ENCODE peak calls at places on chromosomes 3 and 15, in six cellular contexts. J is activated CD8-positive, alpha-beta memory T cell treated with anti-CD3 and anti-CD28 coated beads for 48 hours; Q is cardiac fibroblast; O is neural crest cell; N is WTC11; P is progenitor cell of endocrine pancreas. H is an unnamed sample.

GRCh38 chr3:127534564-127534963 is 56.0 kb downstream of the TPRA1 start:
- DNase-seq in J (no peak), N (no peak), O (no peak), Q (no peak), P (no peak), H (no peak)

GRCh38 chr15:39413558-39413957 is 167.3 kb upstream of the THBS1 start:
- DNase-seq in N (no peak), O (no peak), J (no peak), P (no peak), Q (no peak), H (no peak)

GRCh38 chr15:82571722-82572222 is 31.5 kb upstream of the RPS17 start:
- DNase-seq in Q (peak; percentile 75), O (peak; percentile 32), J (no peak), N (peak; percentile 61), P (no peak), H (peak; percentile 2)

GRCh38 chr15:91348812-91349500 is 248.9 kb downstream of the SV2B start:
- DNase-seq in O (no peak), P (no peak), N (no peak), J (no peak), Q (no peak), H (no peak)

GRCh38 chr3:106348142-106348690 is 479.4 kb upstream of the CBLB start:
- DNase-seq in Q (no peak), O (no peak), J (no peak), P (no peak), N (no peak), H (no peak)

GRCh38 chr3:148233403-148233802 is 464.3 kb upstream of the AGTR1 start:
- DNase-seq in Q (peak; percentile 38), N (no peak), P (no peak), O (no peak), J (no peak), H (no peak)

GRCh38 chr3:86949850-86950249 is 41.1 kb downstream of the VGLL3 start:
- DNase-seq in O (no peak), J (no peak), Q (no peak), N (no peak), P (no peak), H (no peak)

GRCh38 chr3:100577382-100578008 is 31.9 kb upstream of the ADGRG7 start:
- DNase-seq in N (no peak), O (no peak), J (no peak), Q (no peak), P (no peak), H (no peak)

GRCh38 chr15:76328106-76328696 is 8.4 kb upstream of the ISL2 start:
- DNase-seq in N (no peak), P (no peak), Q (no peak), J (no peak), O (no peak), H (no peak)

GRCh38 chr3:187586226-187586625 is 84.0 kb downstream of the SST start:
- DNase-seq in N (no peak), Q (no peak), P (no peak), O (no peak), J (no peak), H (no peak)

GRCh38 chr3:9915252-9916141 is 1.4 kb upstream of the IL17RC start:
- DNase-seq in Q (peak; percentile 66), J (no peak), P (peak; percentile 42), N (peak; percentile 68), O (peak; percentile 58), H (peak; percentile 78)

GRCh38 chr3:62873672-62874397 is 1.4 kb downstream of the CADPS start:
- DNase-seq in N (peak; percentile 89), O (peak; percentile 47), Q (no peak), J (no peak), P (peak; percentile 39), H (no peak)

GRCh38 chr15:64742385-64742784 is 33.0 kb downstream of the RBPMS2 start:
- DNase-seq in N (no peak), O (no peak), J (no peak), P (no peak), Q (no peak), H (no peak)

GRCh38 chr3:151796105-151796705 is 17.7 kb upstream of the AADAC start:
- DNase-seq in P (no peak), N (no peak), O (no peak), J (no peak), Q (peak; percentile 48), H (no peak)

GRCh38 chr15:29888651-29889050 is 66.4 kb upstream of the TJP1 start:
- DNase-seq in J (no peak), O (no peak), Q (peak; percentile 73), P (no peak), N (peak; percentile 33), H (peak; percentile 21)

GRCh38 chr15:67300266-67300914 is 45.8 kb downstream of the IQCH start:
- DNase-seq in P (no peak), N (no peak), O (no peak), Q (peak; percentile 7), J (no peak), H (no peak)

GRCh38 chr3:16448691-16449090 is 64.8 kb downstream of the RFTN1 start:
- DNase-seq in O (no peak), Q (peak; percentile 92), N (no peak), J (no peak), P (no peak), H (peak; percentile 57)

H was measured in dermis blood vessel endothelial cell.